ENCODE peak calls at places on chromosomes 12 and 14, in four cellular contexts. N, Q, T and A are unnamed samples.

GRCh38 chr12:129186952-129187351 is 333.7 kb downstream of the GLT1D1 start:
- DNase-seq in N (no peak), Q (peak; percentile 7), T (no peak), A (no peak)

GRCh38 chr12:12533238-12533829 is 29.3 kb downstream of the DUSP16 start:
- DNase-seq in N (peak; percentile 78), Q (no peak), T (peak; percentile 60), A (no peak)

GRCh38 chr12:110105961-110106540 is 18.1 kb upstream of the IFT81 start:
- DNase-seq in N (no peak), Q (no peak), T (no peak), A (no peak)

GRCh38 chr12:84974177-84974815 is 61.7 kb upstream of the SLC6A15 start:
- DNase-seq in N (no peak), Q (no peak), T (no peak), A (no peak)

GRCh38 chr12:42663621-42664020 is 74.1 kb upstream of the PRICKLE1 start:
- DNase-seq in N (no peak), Q (no peak), T (no peak), A (no peak)

GRCh38 chr12:90211017-90211416 is 502.4 kb upstream of the ATP2B1 start:
- DNase-seq in N (no peak), Q (no peak), T (no peak), A (no peak)

GRCh38 chr12:8950702-8951478 is 1.4 kb upstream of the M6PR start:
- DNase-seq in N (no peak), Q (no peak), T (no peak), A (no peak)

GRCh38 chr14:58864751-58865519 is 227.2 kb downstream of the DACT1 start:
- DNase-seq in N (no peak), Q (no peak), T (no peak), A (no peak)

GRCh38 chr12:81207173-81207572 is 129.3 kb downstream of the ACSS3 start:
- DNase-seq in N (no peak), Q (no peak), T (no peak), A (no peak)

GRCh38 chr12:52581066-52581465 is 7.4 kb upstream of the KRT74 start:
- DNase-seq in N (no peak), Q (no peak), T (no peak), A (peak; percentile 47)

GRCh38 chr14:99728231-99728920 is 44.3 kb downstream of the CYP46A1 start:
- DNase-seq in N (peak; percentile 17), Q (no peak), T (no peak), A (peak; percentile 62)

GRCh38 chr12:59069481-59069880 is 149.2 kb upstream of the LRIG3 start:
- DNase-seq in N (no peak), Q (no peak), T (no peak), A (no peak)

GRCh38 chr12:67957383-67957782 is 31.9 kb upstream of the IFNG-AS1 start:
- DNase-seq in N (no peak), Q (no peak), T (no peak), A (no peak)

GRCh38 chr12:101045486-101046474 is 164.3 kb downstream of the SLC5A8 start:
- DNase-seq in N (no peak), Q (no peak), T (no peak), A (no peak)

GRCh38 chr12:47190271-47190750 is 110.6 kb upstream of the AMIGO2 start:
- DNase-seq in N (no peak), Q (peak; percentile 9), T (no peak), A (no peak)

GRCh38 chr14:91732859-91733477 is 1.1 kb upstream of the CATSPERB start:
- DNase-seq in N (no peak), Q (no peak), T (no peak), A (no peak)

GRCh38 chr12:54162741-54163140 is 26.0 kb downstream of the SMUG1 start:
- DNase-seq in N (no peak), Q (no peak), T (no peak), A (no peak)

GRCh38 chr12:57454566-57455373 is at the start of gene INHBE:
- DNase-seq in N (no peak), Q (peak; percentile 30), T (no peak), A (peak; percentile 72)

GRCh38 chr12:100741084-100741711 is 53.4 kb upstream of the ANO4 start:
- DNase-seq in N (no peak), Q (peak; percentile 5), T (no peak), A (no peak)

GRCh38 chr14:64891173-64891838 is 11.6 kb upstream of the SPTB start:
- DNase-seq in N (no peak), Q (no peak), T (no peak), A (no peak)

GRCh38 chr12:56851462-56851861 is 82.7 kb downstream of the SDR9C7 start:
- DNase-seq in N (no peak), Q (no peak), T (no peak), A (no peak)

GRCh38 chr12:49881400-49882247 is 22.1 kb downstream of the FAIM2 start:
- DNase-seq in N (no peak), Q (no peak), T (no peak), A (peak; percentile 35)

GRCh38 chr12:102978316-102978715 is 20.8 kb downstream of the ASCL1 start:
- DNase-seq in N (no peak), Q (no peak), T (no peak), A (no peak)

GRCh38 chr12:65501093-65501621 is 222.7 kb downstream of the MSRB3 start:
- DNase-seq in N (no peak), Q (no peak), T (no peak), A (no peak)

GRCh38 chr12:108305520-108305919 is 33.6 kb downstream of the CMKLR1 start:
- DNase-seq in N (peak; percentile 46), Q (no peak), T (peak; percentile 68), A (peak; percentile 80)

GRCh38 chr12:70254846-70255245 is 11.6 kb downstream of the CNOT2 start:
- DNase-seq in N (no peak), Q (no peak), T (no peak), A (no peak)

GRCh38 chr14:29518335-29518734 is 409.3 kb downstream of the PRKD1 start:
- DNase-seq in N (no peak), Q (no peak), T (no peak), A (no peak)

DNA sequence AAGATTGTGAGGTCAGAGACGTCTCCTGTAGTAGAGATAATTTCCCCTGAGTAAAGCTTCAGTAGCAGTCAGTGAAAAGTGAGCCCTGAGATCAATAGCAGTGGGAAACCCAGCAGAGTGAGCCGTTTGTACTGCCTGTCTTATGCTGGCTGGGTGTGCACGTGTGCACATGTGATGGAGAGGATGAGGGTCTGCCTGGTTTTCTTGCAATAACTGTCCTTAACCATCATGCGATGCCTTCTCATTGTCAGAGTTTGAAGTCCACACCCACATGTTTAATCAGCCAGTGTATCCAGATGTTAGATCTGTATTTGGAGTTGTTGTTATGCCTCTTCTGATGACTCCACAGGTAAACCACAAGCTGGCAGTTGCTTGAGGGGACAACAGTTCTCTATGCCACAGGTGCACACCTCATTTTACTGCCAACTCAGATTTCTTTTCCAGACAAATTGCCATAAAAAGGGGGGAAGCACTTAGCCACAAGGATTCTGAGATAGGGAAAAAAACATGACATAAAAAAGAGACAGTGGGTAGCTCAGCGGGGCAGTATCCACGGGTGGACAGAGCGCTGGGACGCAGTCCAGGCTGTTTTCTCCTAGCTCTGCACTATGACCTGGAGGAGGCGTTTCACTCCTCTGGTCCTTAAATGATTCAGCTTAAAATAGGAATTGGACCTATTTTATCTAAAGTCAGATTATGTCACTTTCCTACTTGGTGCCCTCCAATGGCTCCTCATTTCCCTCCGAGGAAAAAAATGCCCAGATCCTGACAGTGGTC is 192.3 kb downstream of the ANO6 start:
- DNase-seq in N (no peak), Q (no peak), T (no peak), A (no peak)
- TF ChIP-seq POLR2AphosphoS5 in N (no peak), Q (no peak), T (no peak), A (no peak)

GRCh38 chr12:20426956-20427355 is 58.6 kb downstream of the PDE3A start:
- DNase-seq in N (no peak), Q (no peak), T (no peak), A (no peak)

GRCh38 chr12:20426191-20426590 is 57.9 kb downstream of the PDE3A start:
- DNase-seq in N (no peak), Q (no peak), T (no peak), A (no peak)

GRCh38 chr12:20432290-20432689 is 64.0 kb downstream of the PDE3A start:
- DNase-seq in N (no peak), Q (no peak), T (no peak), A (no peak)

GRCh38 chr12:20434993-20435392 is 66.7 kb downstream of the PDE3A start:
- DNase-seq in N (no peak), Q (no peak), T (no peak), A (no peak)

DNA sequence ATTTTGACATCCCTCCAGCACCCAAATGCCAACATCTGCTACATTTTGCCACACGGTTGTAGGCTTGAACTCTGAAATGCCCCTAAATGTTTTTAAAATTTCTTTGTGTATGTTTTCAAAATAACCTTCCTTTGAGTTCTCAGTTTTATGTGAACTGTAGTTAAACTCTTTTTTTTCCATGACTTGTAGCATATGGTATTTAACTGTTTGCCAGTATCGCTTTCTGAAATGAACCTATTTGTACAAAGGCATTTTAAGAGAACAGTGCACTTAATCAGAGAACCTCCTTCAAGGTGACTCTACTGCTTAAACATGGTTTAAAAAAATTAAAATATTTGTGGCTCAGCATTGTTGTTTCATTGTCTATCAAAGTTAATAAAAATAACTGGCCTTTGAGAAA is 61.5 kb downstream of the PDE3A start:
- DNase-seq in N (no peak), Q (no peak), T (no peak), A (no peak)
- H3K27ac ChIP-seq in N (no peak overlapping the region), Q (no peak overlapping the region), T (no peak overlapping the region), A (no peak overlapping the region)

GRCh38 chr14:22545842-22546721 is 42.9 kb downstream of the DAD1 start:
- DNase-seq in N (no peak), Q (no peak), T (no peak), A (no peak)

GRCh38 chr14:22546722-22547071 is 42.3 kb downstream of the DAD1 start:
- DNase-seq in N (no peak), Q (no peak), T (no peak), A (no peak)

GRCh38 chr14:22544406-22544805 is 44.6 kb downstream of the DAD1 start:
- DNase-seq in N (no peak), Q (no peak), T (no peak), A (no peak)

GRCh38 chr14:22547309-22547947 is 41.6 kb downstream of the DAD1 start:
- DNase-seq in N (no peak), Q (no peak), T (no peak), A (no peak)

GRCh38 chr14:22544881-22545420 is 44.1 kb downstream of the DAD1 start:
- DNase-seq in N (no peak), Q (no peak), T (no peak), A (no peak)
- H3K4me3 ChIP-seq in N (no peak overlapping the region), Q (no peak overlapping the region), T (no peak overlapping the region), A (peak overlapping the region; percentile 50)

DNA sequence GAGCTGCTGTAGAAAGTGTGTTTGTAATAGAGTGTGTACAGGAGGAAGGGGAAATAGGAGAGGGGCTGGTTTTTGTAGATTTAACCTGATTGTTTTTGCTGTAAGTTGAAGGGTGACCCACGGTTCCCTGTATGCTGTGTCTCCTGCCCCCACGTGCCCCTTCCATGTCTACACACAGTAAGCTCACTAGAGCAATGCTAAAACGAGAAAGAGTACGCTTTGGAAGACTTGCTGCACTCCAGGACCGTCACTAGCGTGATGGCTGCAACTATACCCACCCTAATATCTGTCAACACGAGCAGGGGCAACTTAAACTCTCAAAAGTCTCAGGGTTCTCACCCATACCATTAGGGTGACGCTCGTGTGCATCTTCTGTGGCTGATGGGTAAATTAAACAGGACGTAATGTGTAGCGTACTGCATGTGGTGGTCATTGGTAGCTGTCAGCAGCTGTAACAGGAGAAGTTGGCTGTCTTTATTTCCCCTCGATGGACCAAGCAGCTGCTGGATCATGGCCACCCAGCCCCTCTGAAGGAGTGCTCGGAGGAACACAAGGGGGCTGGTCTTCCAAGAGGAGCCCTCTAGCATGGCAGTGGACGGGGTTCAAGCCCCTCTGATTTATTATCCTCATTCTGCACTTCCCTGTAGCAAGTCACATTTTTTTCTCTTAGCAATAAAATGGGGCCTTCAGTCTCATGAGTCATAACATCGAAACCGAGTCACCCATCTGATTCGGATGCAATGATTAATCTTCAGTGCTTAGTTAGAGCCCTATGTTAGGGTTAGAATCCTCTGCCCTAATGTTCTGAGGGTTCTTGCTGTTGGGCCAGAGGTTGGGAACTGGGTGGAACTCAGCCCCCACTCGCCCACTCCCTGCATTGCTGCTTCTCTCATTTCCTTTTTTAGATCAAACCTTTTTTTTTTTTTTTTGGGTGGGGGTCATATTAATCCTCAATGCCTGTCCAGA is 14.0 kb downstream of the CCND2 start:
- DNase-seq in N (no peak), Q (no peak), T (no peak), A (no peak)
- TF ChIP-seq POLR2AphosphoS5 in N (no peak), Q (no peak), T (no peak), A (no peak)